ENCODE peak calls at places on chromosomes 4 and X, in eight cellular contexts. J is tibial artery; D is CD8-positive, alpha-beta T cell; T is ascending aorta; O is neural progenitor cell; K is AG09319; H is Caco-2; Y is cardiac fibroblast. W is an unnamed sample.

GRCh38 chrX:2666491-2666890 is 24.6 kb upstream of the CD99 start:
- DNase-seq in J (no peak), D (no peak), T (no peak), O (no peak), K (no peak), H (no peak), Y (no peak), W (no peak)

GRCh38 chr4:88880001-88880400 is 177.0 kb downstream of the FAM13A start:
- DNase-seq in J (no peak), D (no peak), T (no peak), O (no peak), K (no peak), H (no peak), Y (no peak), W (no peak)

GRCh38 chrX:76617020-76617419 is 189.5 kb downstream of the MAGEE1 start:
- DNase-seq in J (no peak), D (no peak), T (no peak), O (no peak), K (no peak), H (no peak), Y (no peak), W (no peak)

GRCh38 chr4:56197387-56197786 is 189.9 kb downstream of the AASDH start:
- DNase-seq in J (no peak), D (no peak), T (no peak), O (no peak), K (no peak), H (no peak), Y (peak), W (no peak)

GRCh38 chrX:1600406-1601050 is 9.1 kb downstream of the AKAP17A start:
- DNase-seq in J (no peak), D (no peak), T (no peak), O (no peak), K (no peak), H (no peak), Y (no peak), W (no peak)

GRCh38 chr4:169244210-169244609 is 26.5 kb downstream of the SH3RF1 start:
- DNase-seq in J (no peak), D (no peak), T (no peak), O (peak), K (no peak), H (no peak), Y (peak), W (no peak)

GRCh38 chr4:41024556-41025491 is 189.5 kb downstream of the APBB2 start:
- DNase-seq in J (no peak), D (no peak), T (no peak), O (peak), K (no peak), H (peak), Y (peak), W (no peak)

GRCh38 chrX:149286940-149287349 is 218.2 kb downstream of the IDS start:
- DNase-seq in J (no peak), D (peak), T (no peak), O (peak), K (no peak), H (peak), Y (peak), W (peak)

GRCh38 chrX:75155454-75155829 is 641 bp downstream of the ABCB7 start:
- DNase-seq in J (no peak), D (no peak), T (no peak), O (no peak), K (no peak), H (no peak), Y (no peak), W (no peak)

GRCh38 chr4:139892973-139893736 is 227.5 kb downstream of the MGST2 start:
- DNase-seq in J (no peak), D (no peak), T (no peak), O (no peak), K (no peak), H (no peak), Y (no peak), W (no peak)

GRCh38 chr4:53010320-53010719 is 148.2 kb downstream of the RASL11B start:
- DNase-seq in J (peak), D (no peak), T (no peak), O (no peak), K (no peak), H (no peak), Y (peak), W (no peak)

GRCh38 chr4:83582289-83582756 is 46.4 kb downstream of the GPAT3 start:
- DNase-seq in J (no peak), D (no peak), T (no peak), O (no peak), K (no peak), H (peak), Y (peak), W (no peak)

GRCh38 chr4:98510757-98511517 is 147.5 kb downstream of the TSPAN5 start:
- DNase-seq in J (no peak), D (no peak), T (no peak), O (no peak), K (peak), H (no peak), Y (peak), W (no peak)

GRCh38 chrX:84118769-84119168 is 69.2 kb downstream of the RPS6KA6 start:
- DNase-seq in J (no peak), D (no peak), T (no peak), O (no peak), K (no peak), H (peak), Y (no peak), W (no peak)

GRCh38 chrX:17020828-17021821 is 74.7 kb downstream of the REPS2 start:
- DNase-seq in J (no peak), D (no peak), T (no peak), O (no peak), K (no peak), H (no peak), Y (no peak), W (no peak)

GRCh38 chr4:141432000-141432712 is 204.2 kb upstream of the IL15 start:
- DNase-seq in J (no peak), D (no peak), T (no peak), O (no peak), K (no peak), H (no peak), Y (peak), W (no peak)

GRCh38 chr4:26568446-26568994 is 15.4 kb upstream of the TBC1D19 start:
- DNase-seq in J (no peak), D (no peak), T (no peak), O (no peak), K (peak), H (peak), Y (peak), W (no peak)

GRCh38 chrX:96771500-96771899 is 86.9 kb downstream of the DIAPH2 start:
- DNase-seq in J (no peak), D (no peak), T (no peak), O (no peak), K (no peak), H (no peak), Y (no peak), W (no peak)

GRCh38 chrX:96774116-96774515 is 89.5 kb downstream of the DIAPH2 start:
- DNase-seq in J (no peak), D (no peak), T (no peak), O (no peak), K (no peak), H (no peak), Y (no peak), W (no peak)

GRCh38 chrX:96764864-96765263 is 80.2 kb downstream of the DIAPH2 start:
- DNase-seq in J (no peak), D (no peak), T (no peak), O (no peak), K (no peak), H (no peak), Y (no peak), W (no peak)

DNA sequence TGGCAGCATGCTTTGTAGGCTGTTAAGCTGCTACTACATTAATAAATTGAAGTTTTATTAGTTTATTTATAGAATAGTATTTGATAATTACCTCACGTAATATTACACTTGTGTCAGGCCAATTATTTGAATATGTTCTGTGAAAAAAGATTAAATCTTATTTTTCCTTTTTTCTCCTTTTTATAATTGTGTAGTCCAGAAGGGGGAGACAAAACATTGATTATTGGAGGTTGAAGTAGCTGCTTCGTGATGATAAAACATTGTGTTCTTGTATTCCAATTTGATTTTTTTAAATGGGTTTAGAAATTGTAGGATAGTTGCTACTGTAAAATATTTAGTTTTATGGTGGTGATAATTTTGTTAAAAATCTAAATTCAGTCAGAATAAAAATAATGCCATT is 85.7 kb downstream of the DIAPH2 start:
- DNase-seq in J (no peak), D (no peak), T (no peak), O (peak), K (no peak), H (peak), Y (peak), W (no peak)
- TF ChIP-seq CTCF in J (peak), D (peak), T (peak), O (peak), K (peak), H (no peak), Y (peak), W (peak)

GRCh38 chrX:47619486-47620302 is at the start of gene SYN1:
- DNase-seq in J (peak), D (peak), T (no peak), O (peak), K (no peak), H (no peak), Y (peak), W (peak)
- TF ChIP-seq CTCF in J (no peak), D (no peak), T (peak), O (peak), K (no peak), H (no peak), Y (no peak), W (peak)

DNA sequence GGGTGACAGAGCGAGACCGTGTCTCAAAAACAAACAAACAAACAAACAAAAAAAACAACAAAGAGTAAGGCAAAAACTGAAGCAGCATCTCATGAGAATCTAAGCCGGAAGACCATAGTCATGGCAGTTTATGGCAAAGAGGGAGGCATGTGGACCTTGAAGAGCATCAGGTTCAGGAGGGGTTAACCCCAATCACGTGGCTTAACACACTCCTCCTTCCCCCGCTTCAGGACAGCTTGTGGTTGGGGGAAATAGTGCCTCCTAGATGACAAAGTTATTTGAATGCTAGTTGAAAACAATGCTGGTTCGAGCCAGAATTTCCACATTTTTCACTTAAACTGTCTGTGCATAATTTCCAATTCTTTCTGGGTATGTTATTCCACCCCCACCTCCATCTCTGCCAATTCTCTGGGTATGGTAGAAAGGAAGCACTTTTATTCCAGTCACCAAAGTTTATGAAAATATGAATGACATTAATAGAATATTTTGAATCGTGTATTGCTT is 11.7 kb upstream of the MAP7D3 start:
- DNase-seq in J (no peak), D (no peak), T (no peak), O (no peak), K (no peak), H (no peak), Y (no peak), W (no peak)
- TF ChIP-seq CTCF in J (no peak), D (no peak), T (no peak), O (no peak), K (no peak), H (no peak), Y (no peak), W (no peak)

GRCh38 chr4:184263910-184264732 is 46.4 kb upstream of the ENPP6 start:
- DNase-seq in J (peak), D (peak), T (peak), O (peak), K (peak), H (peak), Y (peak), W (peak)
- TF ChIP-seq CTCF in J (peak), D (peak), T (peak), O (peak), K (peak), H (peak), Y (peak), W (peak)

DNA sequence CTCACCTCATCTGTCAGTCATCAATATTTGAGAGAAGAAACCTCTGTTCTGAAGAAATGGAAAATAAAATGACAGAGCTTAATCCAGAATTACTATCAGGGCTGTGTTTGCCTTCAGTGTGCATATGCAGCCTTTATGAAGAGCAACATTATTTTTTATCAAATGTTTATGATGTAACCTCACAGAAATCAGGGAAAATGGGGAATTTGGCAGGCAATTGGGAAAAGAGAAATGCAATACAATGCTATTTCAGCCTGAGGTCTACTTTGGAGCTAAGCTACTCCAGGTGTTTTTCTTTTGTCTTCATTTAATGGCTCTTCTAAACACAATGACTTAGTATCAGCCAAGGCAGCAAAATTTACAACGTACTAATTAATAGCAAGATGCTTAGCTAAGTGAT is 241.1 kb upstream of the TET2 start:
- DNase-seq in J (no peak), D (no peak), T (no peak), O (no peak), K (no peak), H (no peak), Y (no peak), W (no peak)
- TF ChIP-seq CTCF in J (no peak), D (no peak), T (no peak), O (no peak), K (no peak), H (no peak), Y (no peak), W (no peak)

DNA sequence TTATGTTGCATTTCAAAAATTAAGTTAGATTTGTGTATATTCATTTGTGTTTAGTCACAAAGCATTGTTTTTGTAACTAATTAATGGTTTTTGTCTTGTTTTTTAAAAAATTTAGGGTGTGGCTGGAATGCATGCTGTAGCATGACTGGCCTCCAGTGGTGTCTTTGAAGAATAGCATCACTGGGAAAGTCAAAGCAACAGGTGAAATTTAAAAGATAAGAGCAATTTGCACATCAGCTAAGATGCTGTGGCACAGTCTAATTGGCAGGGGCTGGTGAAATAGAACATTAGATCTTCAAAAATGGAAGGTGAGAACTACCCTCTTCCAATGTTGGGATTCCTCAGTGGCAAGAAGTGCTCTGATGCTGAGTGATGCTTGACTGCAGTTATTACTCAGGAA is 45.3 kb downstream of the ANK2 start:
- DNase-seq in J (no peak), D (no peak), T (no peak), O (peak), K (no peak), H (peak), Y (peak), W (no peak)
- TF ChIP-seq CTCF in J (no peak), D (no peak), T (no peak), O (peak), K (peak), H (peak), Y (peak), W (peak)

W was measured in D721Med.